ENCODE peak calls at places on chromosomes 11 and 22, in six cellular contexts. K, I, P, M, V and X are unnamed samples.

GRCh38 chr11:131815631-131816030 is 445.2 kb downstream of the NTM start:
- DNase-seq in K (no peak), I (no peak), P (no peak), M (no peak), V (no peak), X (no peak)

GRCh38 chr11:85170184-85170583 is 457.0 kb downstream of the DLG2 start:
- DNase-seq in K (no peak), I (no peak), P (peak), M (no peak), V (no peak), X (peak)

GRCh38 chr11:75508051-75508561 is 17.6 kb downstream of the GDPD5 start:
- DNase-seq in K (no peak), I (no peak), P (no peak), M (no peak), V (peak), X (no peak)

GRCh38 chr11:73400293-73400692 is 24.1 kb downstream of the RELT start:
- DNase-seq in K (no peak), I (no peak), P (no peak), M (no peak), V (no peak), X (no peak)

GRCh38 chr22:28893810-28894209 is 10.4 kb downstream of the ZNRF3 start:
- DNase-seq in K (no peak), I (no peak), P (no peak), M (no peak), V (no peak), X (no peak)

GRCh38 chr11:82906236-82906635 is 4.7 kb downstream of the DDIAS start:
- DNase-seq in K (no peak), I (no peak), P (peak), M (peak), V (no peak), X (peak)

GRCh38 chr11:123483465-123483864 is 53.4 kb downstream of the GRAMD1B start:
- DNase-seq in K (no peak), I (no peak), P (no peak), M (no peak), V (no peak), X (no peak)

GRCh38 chr11:75426720-75427086 is 6.3 kb downstream of the KLHL35 start:
- DNase-seq in K (no peak), I (no peak), P (no peak), M (no peak), V (no peak), X (no peak)

GRCh38 chr22:23032681-23033080 is 37.6 kb upstream of the GNAZ start:
- DNase-seq in K (no peak), I (no peak), P (no peak), M (no peak), V (no peak), X (no peak)

GRCh38 chr11:59259867-59260475 is 47.2 kb upstream of the MPEG1 start:
- DNase-seq in K (no peak), I (no peak), P (no peak), M (no peak), V (no peak), X (no peak)

GRCh38 chr22:45246060-45246985 is 5.6 kb upstream of the KIAA0930 start:
- DNase-seq in K (no peak), I (no peak), P (peak), M (no peak), V (no peak), X (peak)

GRCh38 chr22:20866716-20867115 is 7.9 kb downstream of the SNAP29 start:
- DNase-seq in K (no peak), I (no peak), P (no peak), M (no peak), V (no peak), X (no peak)

GRCh38 chr11:46381046-46381835 is at the start of gene MDK:
- DNase-seq in K (no peak), I (peak), P (no peak), M (no peak), V (no peak), X (no peak)

GRCh38 chr11:100573911-100574513 is 113.1 kb upstream of the ARHGAP42 start:
- DNase-seq in K (no peak), I (no peak), P (no peak), M (no peak), V (no peak), X (no peak)

GRCh38 chr22:20922141-20922751 is 5.0 kb downstream of the CRKL start:
- DNase-seq in K (no peak), I (no peak), P (no peak), M (no peak), V (no peak), X (no peak)

GRCh38 chr22:47391169-47392053 is 629.0 kb downstream of the TBC1D22A start:
- DNase-seq in K (no peak), I (no peak), P (no peak), M (no peak), V (no peak), X (no peak)

GRCh38 chr11:78941226-78941851 is 366.7 kb upstream of the NARS2 start:
- DNase-seq in K (no peak), I (no peak), P (no peak), M (no peak), V (no peak), X (no peak)

GRCh38 chr11:57353024-57353423 is 14.9 kb downstream of the P2RX3 start:
- DNase-seq in K (no peak), I (no peak), P (no peak), M (no peak), V (no peak), X (no peak)

GRCh38 chr11:117634756-117635593 is 162.0 kb downstream of the DSCAML1 start:
- DNase-seq in K (no peak), I (no peak), P (no peak), M (no peak), V (no peak), X (peak)

GRCh38 chr11:776459-777287 is 614 bp downstream of the GATD1 start:
- DNase-seq in K (peak), I (peak), P (peak), M (no peak), V (no peak), X (no peak)

GRCh38 chr11:110710520-110711381 is 1.5 kb downstream of the ARHGAP20 start:
- DNase-seq in K (peak), I (peak), P (no peak), M (peak), V (no peak), X (no peak)

GRCh38 chr11:15027011-15027410 is 46.4 kb upstream of the CALCB start:
- DNase-seq in K (no peak), I (no peak), P (no peak), M (no peak), V (no peak), X (no peak)

GRCh38 chr11:119421941-119422504 is 949 bp downstream of the THY1 start:
- DNase-seq in K (no peak), I (peak), P (no peak), M (peak), V (no peak), X (no peak)

GRCh38 chr11:69232821-69233760 is 60.9 kb upstream of the MYEOV start:
- DNase-seq in K (peak), I (no peak), P (no peak), M (no peak), V (no peak), X (no peak)

GRCh38 chr11:44531636-44532035 is 33.8 kb upstream of the CD82 start:
- DNase-seq in K (no peak), I (no peak), P (no peak), M (no peak), V (no peak), X (no peak)

GRCh38 chr22:47591016-47591415 is 828.6 kb downstream of the TBC1D22A start:
- DNase-seq in K (peak), I (no peak), P (no peak), M (no peak), V (no peak), X (no peak)

GRCh38 chr11:78429209-78429608 is 11.6 kb upstream of the GAB2 start:
- DNase-seq in K (no peak), I (no peak), P (no peak), M (no peak), V (no peak), X (no peak)

GRCh38 chr11:60130496-60130895 is 42.0 kb downstream of the MS4A2 start:
- DNase-seq in K (no peak), I (peak), P (peak), M (peak), V (no peak), X (peak)